ENCODE peak calls at places on chromosomes 7 and 10, in nine cellular contexts. One of them, this sample, is unnamed.
A peak's percentile ranks its signal among the peaks of the same experiment; 100 is the strongest.

GRCh38 chr10:69634759-69635425 is 4.8 kb downstream of the FAM241B start:
- DNase-seq in GM12864: no peak
- DNase-seq in progenitor cell of endocrine pancreas: no peak
- DNase-seq in AG10803: no peak
- DNase-seq in esophagus squamous epithelium: no peak
- DNase-seq in type B pancreatic cell: peak; percentile 58
- DNase-seq in cardiac fibroblast: no peak
- DNase-seq in brain microvascular endothelial cell: no peak
- DNase-seq in A549: no peak
- DNase-seq in this sample: no peak

GRCh38 chr7:27112960-27113949 is 10.8 kb upstream of the HOXA2 start:
- DNase-seq in cardiac fibroblast: no peak
- DNase-seq in AG10803: no peak
- DNase-seq in brain microvascular endothelial cell: no peak
- DNase-seq in GM12864: no peak
- DNase-seq in type B pancreatic cell: peak; percentile 86
- DNase-seq in A549: peak; percentile 90
- DNase-seq in progenitor cell of endocrine pancreas: peak; percentile 58
- DNase-seq in esophagus squamous epithelium: no peak
- DNase-seq in this sample: no peak

GRCh38 chr7:121288894-121289293 is 39.9 kb upstream of the WNT16 start:
- DNase-seq in GM12864: no peak
- DNase-seq in brain microvascular endothelial cell: peak; percentile 61
- DNase-seq in progenitor cell of endocrine pancreas: no peak
- DNase-seq in type B pancreatic cell: no peak
- DNase-seq in esophagus squamous epithelium: no peak
- DNase-seq in cardiac fibroblast: peak; percentile 77
- DNase-seq in A549: no peak
- DNase-seq in AG10803: peak; percentile 82
- DNase-seq in this sample: no peak

GRCh38 chr10:11697718-11698527 is 44.3 kb upstream of the ECHDC3 start:
- DNase-seq in type B pancreatic cell: no peak
- DNase-seq in A549: no peak
- DNase-seq in AG10803: no peak
- DNase-seq in GM12864: no peak
- DNase-seq in brain microvascular endothelial cell: no peak
- DNase-seq in progenitor cell of endocrine pancreas: no peak
- DNase-seq in cardiac fibroblast: no peak
- DNase-seq in esophagus squamous epithelium: no peak
- DNase-seq in this sample: no peak

GRCh38 chr7:90574136-90574819 is 21.8 kb upstream of the CDK14 start:
- DNase-seq in GM12864: no peak
- DNase-seq in A549: no peak
- DNase-seq in esophagus squamous epithelium: no peak
- DNase-seq in progenitor cell of endocrine pancreas: no peak
- DNase-seq in type B pancreatic cell: no peak
- DNase-seq in brain microvascular endothelial cell: peak; percentile 63
- DNase-seq in AG10803: no peak
- DNase-seq in cardiac fibroblast: no peak
- DNase-seq in this sample: no peak

GRCh38 chr10:17169807-17170206 is 31.7 kb downstream of the TRDMT1 start:
- DNase-seq in A549: no peak
- DNase-seq in AG10803: no peak
- DNase-seq in brain microvascular endothelial cell: no peak
- DNase-seq in progenitor cell of endocrine pancreas: no peak
- DNase-seq in type B pancreatic cell: no peak
- DNase-seq in GM12864: no peak
- DNase-seq in cardiac fibroblast: no peak
- DNase-seq in esophagus squamous epithelium: no peak
- DNase-seq in this sample: no peak

GRCh38 chr10:131264110-131264788 is 47.3 kb downstream of the TCERG1L start:
- DNase-seq in cardiac fibroblast: no peak
- DNase-seq in type B pancreatic cell: no peak
- DNase-seq in progenitor cell of endocrine pancreas: no peak
- DNase-seq in esophagus squamous epithelium: no peak
- DNase-seq in A549: no peak
- DNase-seq in brain microvascular endothelial cell: no peak
- DNase-seq in AG10803: no peak
- DNase-seq in GM12864: no peak
- DNase-seq in this sample: no peak

GRCh38 chr7:69883399-69883821 is 285.1 kb downstream of the AUTS2 start:
- DNase-seq in AG10803: no peak
- DNase-seq in brain microvascular endothelial cell: no peak
- DNase-seq in cardiac fibroblast: no peak
- DNase-seq in progenitor cell of endocrine pancreas: no peak
- DNase-seq in type B pancreatic cell: no peak
- DNase-seq in esophagus squamous epithelium: no peak
- DNase-seq in A549: no peak
- DNase-seq in GM12864: no peak
- DNase-seq in this sample: no peak

GRCh38 chr7:5541087-5541992 is 117.7 kb upstream of the TNRC18 start:
- DNase-seq in brain microvascular endothelial cell: no peak
- DNase-seq in AG10803: no peak
- DNase-seq in cardiac fibroblast: no peak
- DNase-seq in progenitor cell of endocrine pancreas: no peak
- DNase-seq in GM12864: no peak
- DNase-seq in esophagus squamous epithelium: no peak
- DNase-seq in A549: no peak
- DNase-seq in type B pancreatic cell: no peak
- DNase-seq in this sample: no peak

GRCh38 chr7:151012031-151012692 is 12.1 kb downstream of the ATG9B start:
- DNase-seq in type B pancreatic cell: no peak
- DNase-seq in AG10803: no peak
- DNase-seq in GM12864: no peak
- DNase-seq in cardiac fibroblast: no peak
- DNase-seq in A549: no peak
- DNase-seq in esophagus squamous epithelium: no peak
- DNase-seq in progenitor cell of endocrine pancreas: no peak
- DNase-seq in brain microvascular endothelial cell: no peak
- DNase-seq in this sample: no peak

GRCh38 chr10:84156768-84157167 is 16.8 kb upstream of the GPR15LG start:
- DNase-seq in A549: no peak
- DNase-seq in AG10803: peak; percentile 3
- DNase-seq in GM12864: no peak
- DNase-seq in esophagus squamous epithelium: no peak
- DNase-seq in type B pancreatic cell: no peak
- DNase-seq in progenitor cell of endocrine pancreas: no peak
- DNase-seq in cardiac fibroblast: peak; percentile 36
- DNase-seq in brain microvascular endothelial cell: no peak
- DNase-seq in this sample: no peak

GRCh38 chr7:4683043-4683883 is 1.2 kb downstream of the FOXK1 start:
- DNase-seq in GM12864: no peak
- DNase-seq in AG10803: no peak
- DNase-seq in type B pancreatic cell: no peak
- DNase-seq in A549: no peak
- DNase-seq in progenitor cell of endocrine pancreas: no peak
- DNase-seq in brain microvascular endothelial cell: no peak
- DNase-seq in cardiac fibroblast: no peak
- DNase-seq in esophagus squamous epithelium: no peak
- DNase-seq in this sample: no peak

GRCh38 chr10:99964791-99965190 is 45.0 kb downstream of the DNMBP start:
- DNase-seq in A549: peak; percentile 32
- DNase-seq in brain microvascular endothelial cell: no peak
- DNase-seq in GM12864: no peak
- DNase-seq in AG10803: peak; percentile 36
- DNase-seq in type B pancreatic cell: no peak
- DNase-seq in progenitor cell of endocrine pancreas: no peak
- DNase-seq in esophagus squamous epithelium: no peak
- DNase-seq in cardiac fibroblast: peak; percentile 62
- DNase-seq in this sample: no peak
- TF ChIP-seq CTCF in A549: peak; percentile 36
- TF ChIP-seq CTCF in brain microvascular endothelial cell: peak; percentile 20
- TF ChIP-seq CTCF in GM12864: no peak
- TF ChIP-seq CTCF in AG10803: peak; percentile 46
- TF ChIP-seq CTCF in type B pancreatic cell: peak; percentile 21
- TF ChIP-seq CTCF in progenitor cell of endocrine pancreas: no peak
- TF ChIP-seq CTCF in esophagus squamous epithelium: no peak
- TF ChIP-seq CTCF in cardiac fibroblast: peak; percentile 12
- TF ChIP-seq CTCF in this sample: peak; percentile 22

GRCh38 chr7:148442933-148443332 is 147.6 kb upstream of the C7orf33 start:
- DNase-seq in brain microvascular endothelial cell: no peak
- DNase-seq in GM12864: no peak
- DNase-seq in type B pancreatic cell: no peak
- DNase-seq in A549: no peak
- DNase-seq in cardiac fibroblast: no peak
- DNase-seq in esophagus squamous epithelium: no peak
- DNase-seq in AG10803: no peak
- DNase-seq in progenitor cell of endocrine pancreas: no peak
- DNase-seq in this sample: no peak

GRCh38 chr7:148447221-148447845 is 143.2 kb upstream of the C7orf33 start:
- DNase-seq in brain microvascular endothelial cell: no peak
- DNase-seq in esophagus squamous epithelium: no peak
- DNase-seq in GM12864: peak; percentile 7
- DNase-seq in progenitor cell of endocrine pancreas: no peak
- DNase-seq in AG10803: no peak
- DNase-seq in cardiac fibroblast: no peak
- DNase-seq in A549: peak; percentile 48
- DNase-seq in type B pancreatic cell: no peak
- DNase-seq in this sample: no peak

DNA sequence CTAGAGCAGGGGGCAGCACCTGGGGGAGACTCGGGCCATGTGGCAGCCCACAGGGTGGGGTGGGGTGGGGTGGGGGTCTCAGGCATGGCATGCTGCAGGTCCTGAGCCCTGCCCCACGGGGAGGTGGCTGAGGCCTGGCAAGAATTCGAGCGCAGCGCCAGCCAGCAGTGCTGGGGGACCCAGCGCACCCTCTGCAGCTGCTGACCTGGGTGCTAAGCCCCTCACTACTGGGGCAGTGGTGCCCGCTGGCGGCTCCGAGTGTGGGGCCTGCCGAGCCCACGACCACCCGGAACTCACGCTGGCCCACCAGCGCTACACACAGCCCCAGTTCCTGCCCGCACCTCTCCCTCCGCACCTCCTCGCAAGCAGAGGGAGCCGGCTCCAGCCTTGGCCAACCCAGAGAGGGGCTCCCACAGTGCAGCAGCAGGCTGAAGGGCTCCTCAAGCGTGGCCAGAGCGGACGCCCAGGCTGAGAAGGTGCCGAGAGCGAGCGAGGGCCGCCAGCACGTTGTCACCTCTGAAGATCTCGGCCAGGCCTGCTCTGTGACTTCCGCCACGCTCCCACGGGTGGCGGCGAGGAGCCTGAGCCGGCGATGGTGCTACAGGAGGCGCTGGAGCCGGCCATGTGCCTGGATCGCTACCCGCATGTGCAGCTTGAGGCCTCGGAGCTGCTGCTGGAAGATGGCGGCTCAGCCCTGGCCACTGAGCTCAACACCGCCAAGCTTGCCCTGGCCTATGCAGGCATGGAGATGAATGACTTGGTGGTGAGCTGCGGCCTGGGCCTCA is 145.1 kb upstream of the C7orf33 start:
- DNase-seq in type B pancreatic cell: no peak
- DNase-seq in brain microvascular endothelial cell: no peak
- DNase-seq in progenitor cell of endocrine pancreas: no peak
- DNase-seq in esophagus squamous epithelium: no peak
- DNase-seq in cardiac fibroblast: no peak
- DNase-seq in AG10803: no peak
- DNase-seq in GM12864: no peak
- DNase-seq in A549: no peak
- DNase-seq in this sample: no peak
- TF ChIP-seq CTCF in type B pancreatic cell: no peak
- TF ChIP-seq CTCF in brain microvascular endothelial cell: no peak
- TF ChIP-seq CTCF in progenitor cell of endocrine pancreas: no peak
- TF ChIP-seq CTCF in esophagus squamous epithelium: no peak
- TF ChIP-seq CTCF in cardiac fibroblast: no peak
- TF ChIP-seq CTCF in AG10803: no peak
- TF ChIP-seq CTCF in GM12864: no peak
- TF ChIP-seq CTCF in A549: no peak
- TF ChIP-seq CTCF in this sample: no peak

DNA sequence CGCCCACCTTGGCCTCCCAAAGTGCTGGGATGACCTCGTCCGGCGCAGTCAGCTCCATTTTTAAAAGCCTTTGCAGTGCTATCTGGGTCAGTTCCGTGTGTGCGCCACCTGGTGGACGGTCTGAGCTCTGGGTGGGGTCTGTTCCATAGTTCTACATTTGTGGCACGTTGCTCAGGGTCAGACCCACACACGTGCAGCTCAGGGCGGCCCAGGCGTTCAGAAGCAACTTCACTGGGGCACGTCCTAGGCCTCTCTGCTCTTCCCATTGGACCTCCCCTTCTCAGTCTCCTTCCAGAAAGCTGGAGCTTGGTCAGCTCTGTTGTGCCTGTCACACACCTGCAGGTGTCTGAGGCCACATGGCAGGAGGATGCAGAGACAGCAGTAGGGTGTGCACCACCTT is 137.9 kb downstream of the DNAJB6 start:
- DNase-seq in GM12864: no peak
- DNase-seq in cardiac fibroblast: peak; percentile 10
- DNase-seq in brain microvascular endothelial cell: no peak
- DNase-seq in esophagus squamous epithelium: no peak
- DNase-seq in progenitor cell of endocrine pancreas: no peak
- DNase-seq in AG10803: no peak
- DNase-seq in A549: peak; percentile 53
- DNase-seq in type B pancreatic cell: peak; percentile 66
- DNase-seq in this sample: no peak
- TF ChIP-seq CTCF in GM12864: peak; percentile 50
- TF ChIP-seq CTCF in cardiac fibroblast: peak; percentile 20
- TF ChIP-seq CTCF in brain microvascular endothelial cell: peak; percentile 51
- TF ChIP-seq CTCF in esophagus squamous epithelium: no peak
- TF ChIP-seq CTCF in progenitor cell of endocrine pancreas: peak; percentile 46
- TF ChIP-seq CTCF in AG10803: peak; percentile 13
- TF ChIP-seq CTCF in A549: peak; percentile 5
- TF ChIP-seq CTCF in type B pancreatic cell: peak; percentile 55
- TF ChIP-seq CTCF in this sample: peak; percentile 44

DNA sequence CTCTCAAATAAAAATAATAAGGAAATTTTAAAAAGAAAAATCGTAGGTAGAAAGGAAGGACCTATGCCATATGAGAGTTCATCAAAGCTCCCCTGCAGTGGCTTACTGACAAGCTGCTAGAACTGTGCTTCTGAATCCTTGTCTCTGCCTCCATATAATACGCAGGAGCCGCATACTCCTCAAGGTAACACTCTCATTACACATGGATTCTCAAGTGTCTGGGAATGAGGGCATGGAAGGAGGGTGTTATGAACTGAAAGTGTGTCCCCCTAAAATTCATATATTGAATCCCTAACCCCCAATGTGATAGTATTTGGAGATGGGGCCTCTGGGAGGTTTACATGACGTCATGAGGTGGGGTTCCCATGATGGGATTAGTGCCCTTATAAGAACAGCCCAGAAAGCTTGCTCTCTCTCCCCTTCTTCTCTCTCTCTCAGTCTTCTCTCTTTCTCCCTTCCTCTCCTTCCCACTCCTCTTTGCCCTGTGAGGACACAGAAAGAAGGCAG is 35.2 kb downstream of the CREB3L2 start:
- DNase-seq in type B pancreatic cell: no peak
- DNase-seq in AG10803: no peak
- DNase-seq in A549: no peak
- DNase-seq in cardiac fibroblast: no peak
- DNase-seq in brain microvascular endothelial cell: no peak
- DNase-seq in esophagus squamous epithelium: no peak
- DNase-seq in progenitor cell of endocrine pancreas: no peak
- DNase-seq in GM12864: no peak
- DNase-seq in this sample: no peak
- TF ChIP-seq CTCF in type B pancreatic cell: no peak
- TF ChIP-seq CTCF in AG10803: no peak
- TF ChIP-seq CTCF in A549: no peak
- TF ChIP-seq CTCF in cardiac fibroblast: no peak
- TF ChIP-seq CTCF in brain microvascular endothelial cell: no peak
- TF ChIP-seq CTCF in esophagus squamous epithelium: no peak
- TF ChIP-seq CTCF in progenitor cell of endocrine pancreas: no peak
- TF ChIP-seq CTCF in GM12864: no peak
- TF ChIP-seq CTCF in this sample: no peak

GRCh38 chr10:103781329-103782061 is 73.9 kb downstream of the SH3PXD2A start:
- DNase-seq in GM12864: no peak
- DNase-seq in cardiac fibroblast: peak; percentile 89
- DNase-seq in brain microvascular endothelial cell: peak; percentile 18
- DNase-seq in type B pancreatic cell: no peak
- DNase-seq in esophagus squamous epithelium: no peak
- DNase-seq in AG10803: peak; percentile 99
- DNase-seq in progenitor cell of endocrine pancreas: no peak
- DNase-seq in A549: peak; percentile 69
- DNase-seq in this sample: no peak
- TF ChIP-seq CTCF in GM12864: peak; percentile 37
- TF ChIP-seq CTCF in cardiac fibroblast: peak; percentile 51
- TF ChIP-seq CTCF in brain microvascular endothelial cell: peak; percentile 77
- TF ChIP-seq CTCF in type B pancreatic cell: peak; percentile 35
- TF ChIP-seq CTCF in esophagus squamous epithelium: no peak
- TF ChIP-seq CTCF in AG10803: peak; percentile 67
- TF ChIP-seq CTCF in progenitor cell of endocrine pancreas: no peak
- TF ChIP-seq CTCF in A549: peak; percentile 39
- TF ChIP-seq CTCF in this sample: peak; percentile 37

This sample was measured in neural crest cell.